ENCODE peak calls at places on chromosomes 16 and 17, in nine cellular contexts. G, A, Q, W, L, I, H, S and Z are unnamed samples.

GRCh38 chr16:70480127-70481105 is 26.0 kb downstream of the FCSK start:
- DNase-seq in G (no peak), A (no peak), Q (no peak), W (no peak), L (no peak), I (peak), H (no peak), S (no peak), Z (no peak)

GRCh38 chr16:69859105-69859969 is 91.8 kb upstream of the CLEC18A start:
- DNase-seq in G (no peak), A (no peak), Q (peak), W (no peak), L (no peak), I (peak), H (no peak), S (no peak), Z (no peak)

GRCh38 chr16:53080345-53081031 is 25.7 kb downstream of the CHD9 start:
- DNase-seq in G (peak), A (peak), Q (no peak), W (peak), L (no peak), I (no peak), H (peak), S (peak), Z (no peak)

GRCh38 chr17:45282683-45283644 is 21.1 kb upstream of the SPATA32 start:
- DNase-seq in G (peak), A (peak), Q (no peak), W (peak), L (no peak), I (peak), H (peak), S (no peak), Z (no peak)

GRCh38 chr17:3852561-3852960 is 6.5 kb upstream of the NCBP3 start:
- DNase-seq in G (no peak), A (peak), Q (no peak), W (no peak), L (no peak), I (peak), H (peak), S (no peak), Z (no peak)

GRCh38 chr16:82016964-82017363 is 5.7 kb upstream of the SDR42E1 start:
- DNase-seq in G (no peak), A (peak), Q (no peak), W (peak), L (no peak), I (no peak), H (peak), S (peak), Z (no peak)

GRCh38 chr17:82787081-82787848 is 35.4 kb downstream of the TBCD start:
- DNase-seq in G (no peak), A (no peak), Q (no peak), W (peak), L (no peak), I (no peak), H (no peak), S (peak), Z (no peak)

GRCh38 chr16:68417711-68418301 is 30.5 kb downstream of the SMPD3 start:
- DNase-seq in G (no peak), A (no peak), Q (peak), W (no peak), L (peak), I (peak), H (no peak), S (no peak), Z (no peak)

GRCh38 chr17:43338886-43339516 is 59.8 kb upstream of the ARL4D start:
- DNase-seq in G (no peak), A (peak), Q (peak), W (peak), L (no peak), I (no peak), H (peak), S (no peak), Z (no peak)

GRCh38 chr16:68128577-68129305 is 43.6 kb downstream of the NFATC3 start:
- DNase-seq in G (no peak), A (peak), Q (no peak), W (no peak), L (no peak), I (no peak), H (peak), S (no peak), Z (no peak)

GRCh38 chr16:31064882-31065461 is 9.1 kb downstream of the ZNF668 start:
- DNase-seq in G (peak), A (peak), Q (no peak), W (peak), L (no peak), I (no peak), H (peak), S (peak), Z (peak)

GRCh38 chr16:31393056-31393455 is at the start of gene ITGAD:
- DNase-seq in G (no peak), A (no peak), Q (no peak), W (no peak), L (no peak), I (peak), H (no peak), S (no peak), Z (no peak)

GRCh38 chr16:57261806-57262205 is 16.7 kb downstream of the ARL2BP start:
- DNase-seq in G (no peak), A (no peak), Q (peak), W (no peak), L (no peak), I (no peak), H (no peak), S (no peak), Z (no peak)

GRCh38 chr16:24988593-24989338 is 26.4 kb downstream of the ARHGAP17 start:
- DNase-seq in G (no peak), A (peak), Q (peak), W (no peak), L (no peak), I (peak), H (peak), S (peak), Z (no peak)

GRCh38 chr17:7307686-7308624 is 527 bp downstream of the EIF5A start:
- DNase-seq in G (no peak), A (peak), Q (peak), W (peak), L (no peak), I (peak), H (peak), S (no peak), Z (no peak)

GRCh38 chr16:1057252-1057932 is 15.2 kb upstream of the SSTR5 start:
- DNase-seq in G (no peak), A (peak), Q (peak), W (no peak), L (no peak), I (no peak), H (peak), S (no peak), Z (no peak)

GRCh38 chr17:58614854-58615409 is 76.9 kb downstream of the TEX14 start:
- DNase-seq in G (no peak), A (no peak), Q (no peak), W (no peak), L (no peak), I (no peak), H (no peak), S (no peak), Z (no peak)

GRCh38 chr17:78226055-78226751 is 5.2 kb upstream of the TMEM235 start:
- DNase-seq in G (no peak), A (no peak), Q (no peak), W (no peak), L (no peak), I (no peak), H (no peak), S (no peak), Z (no peak)

GRCh38 chr17:40909755-40910154 is 24.7 kb upstream of the KRT20 start:
- DNase-seq in G (peak), A (peak), Q (no peak), W (peak), L (no peak), I (no peak), H (peak), S (peak), Z (no peak)

GRCh38 chr17:78484300-78485159 is 92.7 kb downstream of the DNAH17 start:
- DNase-seq in G (no peak), A (peak), Q (peak), W (no peak), L (no peak), I (peak), H (no peak), S (no peak), Z (no peak)

GRCh38 chr17:2751482-2751881 is 2.0 kb upstream of the CCDC92B start:
- DNase-seq in G (no peak), A (no peak), Q (no peak), W (no peak), L (no peak), I (no peak), H (no peak), S (no peak), Z (no peak)
- TF ChIP-seq CTCF in G (no peak), A (no peak), Q (no peak), W (no peak), L (no peak), I (no peak), H (no peak), S (no peak), Z (no peak)

GRCh38 chr17:50817142-50817751 is 18.1 kb upstream of the WFIKKN2 start:
- DNase-seq in G (no peak), A (peak), Q (peak), W (no peak), L (no peak), I (no peak), H (peak), S (no peak), Z (no peak)
- H3K4me3 ChIP-seq in G (no peak), A (no peak), Q (peak), W (no peak), L (no peak), I (no peak), H (no peak), S (no peak), Z (no peak)

GRCh38 chr16:22397931-22398330 is 23.5 kb upstream of the CDR2 start:
- DNase-seq in G (no peak), A (no peak), Q (no peak), W (no peak), L (no peak), I (no peak), H (no peak), S (no peak), Z (no peak)
- TF ChIP-seq CTCF in G (no peak), A (no peak), Q (no peak), W (no peak), L (no peak), I (no peak), H (no peak), S (no peak), Z (no peak)

GRCh38 chr16:8645141-8645521 is 23.6 kb downstream of the METTL22 start:
- DNase-seq in G (no peak), A (no peak), Q (no peak), W (no peak), L (no peak), I (no peak), H (no peak), S (no peak), Z (no peak)
- H3K4me3 ChIP-seq in G (no peak), A (no peak), Q (no peak), W (no peak), L (no peak), I (no peak), H (no peak), S (no peak), Z (no peak)

GRCh38 chr17:67623767-67624166 is 94.0 kb upstream of the NOL11 start:
- DNase-seq in G (no peak), A (no peak), Q (no peak), W (no peak), L (no peak), I (no peak), H (no peak), S (no peak), Z (no peak)

GRCh38 chr17:67617304-67617899 is 100.3 kb upstream of the NOL11 start:
- DNase-seq in G (no peak), A (no peak), Q (no peak), W (no peak), L (no peak), I (no peak), H (no peak), S (no peak), Z (no peak)

GRCh38 chr17:67620088-67620487 is 97.6 kb upstream of the NOL11 start:
- DNase-seq in G (no peak), A (no peak), Q (no peak), W (no peak), L (no peak), I (no peak), H (no peak), S (no peak), Z (no peak)

GRCh38 chr17:67619555-67619954 is 98.2 kb upstream of the NOL11 start:
- DNase-seq in G (no peak), A (no peak), Q (no peak), W (no peak), L (no peak), I (no peak), H (no peak), S (no peak), Z (no peak)

DNA sequence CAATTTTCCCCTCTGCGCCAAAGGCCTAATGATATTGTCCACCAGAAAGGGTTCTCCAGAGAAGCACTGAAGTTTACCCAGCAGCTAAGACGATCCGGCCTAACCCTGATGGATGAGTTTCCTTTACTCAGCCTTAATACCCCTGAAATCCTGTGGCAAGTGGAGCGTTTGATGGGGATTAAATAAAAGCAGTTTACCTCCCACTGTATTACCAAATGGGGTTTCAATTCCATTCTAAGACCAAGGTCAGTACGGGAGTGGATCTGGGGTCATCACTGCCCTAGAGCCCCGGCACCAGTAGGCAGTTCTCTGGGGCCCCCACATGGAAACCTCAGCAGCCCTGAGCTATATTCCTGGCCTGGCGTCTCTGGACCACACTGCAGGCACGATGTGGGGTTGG is 97.1 kb upstream of the NOL11 start:
- DNase-seq in G (no peak), A (no peak), Q (no peak), W (no peak), L (no peak), I (no peak), H (no peak), S (no peak), Z (no peak)
- TF ChIP-seq CTCF in G (no peak), A (no peak), Q (no peak), W (no peak), L (no peak), I (no peak), H (no peak), S (no peak), Z (no peak)

GRCh38 chr17:73689596-73690275 is 45.5 kb upstream of the SDK2 start:
- DNase-seq in G (no peak), A (no peak), Q (no peak), W (no peak), L (no peak), I (no peak), H (no peak), S (no peak), Z (no peak)

GRCh38 chr17:73683788-73684582 is 39.7 kb upstream of the SDK2 start:
- DNase-seq in G (no peak), A (no peak), Q (no peak), W (no peak), L (no peak), I (no peak), H (no peak), S (no peak), Z (no peak)

GRCh38 chr17:73681946-73682345 is 37.7 kb upstream of the SDK2 start:
- DNase-seq in G (no peak), A (no peak), Q (no peak), W (no peak), L (no peak), I (no peak), H (no peak), S (no peak), Z (no peak)

GRCh38 chr17:73686961-73687360 is 42.7 kb upstream of the SDK2 start:
- DNase-seq in G (no peak), A (no peak), Q (no peak), W (no peak), L (no peak), I (no peak), H (no peak), S (no peak), Z (no peak)

GRCh38 chr17:73686126-73686525 is 41.9 kb upstream of the SDK2 start:
- DNase-seq in G (no peak), A (no peak), Q (no peak), W (no peak), L (no peak), I (no peak), H (no peak), S (no peak), Z (no peak)
- H3K4me3 ChIP-seq in G (no peak), A (no peak), Q (no peak), W (no peak), L (no peak), I (no peak), H (no peak), S (no peak), Z (no peak)

GRCh38 chr16:10930755-10931093 is 11.5 kb downstream of the DEXI start:
- DNase-seq in G (no peak), A (no peak), Q (no peak), W (no peak), L (no peak), I (peak), H (no peak), S (no peak), Z (no peak)
- TF ChIP-seq CTCF in G (no peak), A (no peak), Q (no peak), W (no peak), L (peak), I (no peak), H (no peak), S (no peak), Z (no peak)

DNA sequence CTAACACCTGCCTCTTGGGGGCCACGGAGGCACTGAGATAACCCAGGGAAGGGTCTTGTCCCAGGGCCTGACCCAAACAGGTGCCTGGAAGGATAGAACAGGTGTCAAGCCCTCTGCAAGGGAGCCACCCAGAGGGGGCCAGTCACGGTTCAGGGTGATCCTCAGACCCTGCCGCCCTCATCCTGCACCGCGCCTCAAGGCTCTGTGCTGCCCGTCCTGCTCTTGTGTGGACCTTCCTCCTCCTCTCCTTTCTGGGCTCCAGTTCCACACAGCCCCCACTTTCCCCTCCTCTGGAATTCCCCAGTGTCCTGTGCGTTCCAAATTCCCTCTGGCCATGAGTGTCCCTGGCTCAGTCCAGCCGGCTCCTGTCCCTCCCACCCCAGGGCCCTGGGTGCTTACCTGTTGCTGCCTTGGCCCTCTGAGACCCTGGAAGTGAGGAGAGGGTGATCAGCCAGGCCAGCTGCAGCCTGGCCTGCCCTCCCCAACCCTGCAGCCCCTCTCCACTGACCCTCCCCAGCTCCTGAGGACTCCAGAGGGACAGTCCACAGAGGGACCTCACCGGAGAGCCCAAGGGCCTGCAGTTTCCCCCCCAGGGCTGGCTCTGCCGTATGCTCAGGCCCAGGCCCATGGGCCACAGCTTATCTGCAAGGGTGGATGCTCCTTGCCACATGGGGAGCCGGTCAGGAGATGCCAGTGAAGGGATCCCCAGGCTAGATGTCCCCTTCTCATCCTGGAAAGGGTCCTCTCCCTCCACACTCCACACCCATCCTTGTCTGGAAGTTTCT is 3.7 kb downstream of the PRSS27 start:
- DNase-seq in G (no peak), A (no peak), Q (no peak), W (no peak), L (no peak), I (no peak), H (no peak), S (no peak), Z (no peak)
- H3K4me3 ChIP-seq in G (no peak), A (no peak), Q (no peak), W (no peak), L (no peak), I (no peak), H (no peak), S (no peak), Z (no peak)

GRCh38 chr16:75644240-75645012 is 3.0 kb downstream of the KARS1 start:
- DNase-seq in G (no peak), A (no peak), Q (no peak), W (no peak), L (no peak), I (no peak), H (no peak), S (no peak), Z (no peak)
- TF ChIP-seq CTCF in G (no peak), A (no peak), Q (no peak), W (no peak), L (peak), I (no peak), H (no peak), S (no peak), Z (no peak)

GRCh38 chr16:54873081-54873480 is 57.6 kb upstream of the IRX5 start:
- DNase-seq in G (no peak), A (peak), Q (no peak), W (no peak), L (no peak), I (no peak), H (no peak), S (no peak), Z (no peak)

GRCh38 chr16:54875443-54875842 is 55.2 kb upstream of the IRX5 start:
- DNase-seq in G (no peak), A (no peak), Q (no peak), W (no peak), L (no peak), I (no peak), H (no peak), S (no peak), Z (no peak)

GRCh38 chr16:54867302-54867832 is 63.3 kb upstream of the IRX5 start:
- DNase-seq in G (no peak), A (no peak), Q (no peak), W (no peak), L (no peak), I (no peak), H (no peak), S (no peak), Z (no peak)

DNA sequence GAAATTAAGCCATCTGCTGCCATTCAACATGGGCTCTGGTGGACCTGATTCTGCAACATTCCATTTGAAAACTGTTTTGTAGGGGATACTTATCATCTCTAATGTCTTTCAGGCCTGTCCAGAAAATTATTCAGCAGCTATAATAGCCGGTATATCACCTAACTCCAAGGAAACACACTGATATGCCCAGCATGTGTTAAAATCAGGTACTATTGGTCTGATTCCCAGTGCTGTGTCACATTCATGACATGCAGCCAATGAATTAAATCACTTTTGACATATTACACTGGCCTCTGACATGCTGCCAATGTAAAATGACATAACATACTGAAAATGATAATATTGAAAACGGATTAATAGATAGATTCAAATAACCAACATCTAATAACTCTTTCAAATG is 60.5 kb upstream of the IRX5 start:
- DNase-seq in G (no peak), A (no peak), Q (no peak), W (no peak), L (no peak), I (no peak), H (no peak), S (no peak), Z (no peak)
- H3K4me3 ChIP-seq in G (no peak), A (no peak), Q (no peak), W (no peak), L (no peak), I (no peak), H (no peak), S (no peak), Z (no peak)